ENCODE peak calls at places on chromosomes 11 and 22, in five cellular contexts. S is NCI-H1105 treated with DMSO at 0.1 percent for 48 hours; B is stimulated activated CD8-positive, alpha-beta memory T cell treated with anti-CD3 and anti-CD28 coated beads, Interleukin-2, amount 100 ng/mL, for 48 hours; I is stimulated activated CD4-positive, alpha-beta T cell treated with anti-CD3 and anti-CD28 coated beads, Interleukin-2, amount 100 ng/mL, for 24 hours; J is T-cell. F is an unnamed sample.

GRCh38 chr11:79276900-79277299 is 163.9 kb downstream of the TENM4 start:
- DNase-seq in S (peak), B (no peak), I (no peak), J (no peak), F (no peak)

GRCh38 chr11:102420547-102420946 is 32.0 kb downstream of the TMEM123 start:
- DNase-seq in S (no peak), B (no peak), I (no peak), J (no peak), F (no peak)

GRCh38 chr22:36081023-36081431 is 52.4 kb upstream of the RBFOX2 start:
- DNase-seq in S (no peak), B (no peak), I (no peak), J (no peak), F (peak)

GRCh38 chr22:50602338-50602700 is 1.7 kb downstream of the MAPK8IP2 start:
- DNase-seq in S (no peak), B (no peak), I (no peak), J (no peak), F (no peak)

GRCh38 chr11:96744697-96745096 is 354.9 kb downstream of the JRKL start:
- DNase-seq in S (no peak), B (no peak), I (no peak), J (no peak), F (no peak)

GRCh38 chr11:102260241-102260640 is 57.0 kb upstream of the BIRC3 start:
- DNase-seq in S (no peak), B (no peak), I (no peak), J (no peak), F (peak)

GRCh38 chr11:73167555-73167954 is 25.4 kb upstream of the FCHSD2 start:
- DNase-seq in S (no peak), B (no peak), I (no peak), J (no peak), F (no peak)

GRCh38 chr11:121451178-121451981 is 734 bp upstream of the SORL1 start:
- DNase-seq in S (no peak), B (no peak), I (no peak), J (peak), F (no peak)

GRCh38 chr11:112016088-112016764 is 9.0 kb upstream of the DLAT start:
- DNase-seq in S (no peak), B (no peak), I (no peak), J (no peak), F (peak)

GRCh38 chr11:4187055-4187988 is 92.7 kb downstream of the RRM1 start:
- DNase-seq in S (peak), B (peak), I (peak), J (peak), F (peak)

GRCh38 chr11:111814567-111814966 is 48.4 kb upstream of the PPP2R1B start:
- DNase-seq in S (no peak), B (no peak), I (no peak), J (no peak), F (peak)

GRCh38 chr11:125925247-125925740 is 20.6 kb upstream of the VSIG10L2 start:
- DNase-seq in S (no peak), B (no peak), I (no peak), J (no peak), F (no peak)

GRCh38 chr22:44753189-44754042 is 1.0 kb downstream of the ARHGAP8 start:
- DNase-seq in S (no peak), B (no peak), I (no peak), J (no peak), F (peak)

GRCh38 chr11:63920126-63920869 is 3.3 kb upstream of the RCOR2 start:
- DNase-seq in S (no peak), B (no peak), I (no peak), J (no peak), F (no peak)